ENCODE peak calls at places on chromosomes 7 and 10, in seven cellular contexts. R is tibial artery, U is fibroblast of the aortic adventitia, E is ovary, L is BE2C, N is bronchial epithelial cell, O is thyroid gland. M is an unnamed sample.

GRCh38 chr10:3186365-3186764 is 13.8 kb upstream of the PITRM1 start:
- DNase-seq in R (no peak), U (no peak), E (no peak), L (no peak), N (no peak), O (no peak), M (no peak)

GRCh38 chr10:127813290-127813689 is 76.3 kb downstream of the FOXI2 start:
- DNase-seq in R (no peak), U (no peak), E (no peak), L (no peak), N (peak; percentile 6), O (no peak), M (no peak)

GRCh38 chr10:34889004-34889869 is 74.1 kb upstream of the PARD3 start:
- DNase-seq in R (no peak), U (no peak), E (no peak), L (no peak), N (peak; percentile 44), O (peak; percentile 66), M (no peak)

GRCh38 chr10:6089334-6090219 is 743 bp downstream of the RBM17 start:
- DNase-seq in R (no peak), U (peak; percentile 28), E (no peak), L (peak; percentile 18), N (peak; percentile 71), O (peak; percentile 23), M (peak; percentile 40)

GRCh38 chr10:125113661-125114388 is 46.5 kb downstream of the CTBP2 start:
- DNase-seq in R (peak; percentile 57), U (peak; percentile 61), E (no peak), L (no peak), N (no peak), O (peak; percentile 70), M (peak; percentile 66)

GRCh38 chr7:47503283-47503682 is 78.6 kb downstream of the TNS3 start:
- DNase-seq in R (no peak), U (peak; percentile 62), E (no peak), L (no peak), N (peak; percentile 21), O (peak; percentile 45), M (no peak)

GRCh38 chr7:72546586-72546985 is 134.4 kb upstream of the CALN1 start:
- DNase-seq in R (no peak), U (no peak), E (no peak), L (no peak), N (no peak), O (no peak), M (no peak)

GRCh38 chr10:99630439-99630838 is 10.2 kb upstream of the SLC25A28 start:
- DNase-seq in R (no peak), U (peak; percentile 83), E (no peak), L (peak; percentile 58), N (peak; percentile 72), O (peak; percentile 3), M (peak; percentile 50)

GRCh38 chr10:110540038-110540437 is 27.5 kb upstream of the SMC3 start:
- DNase-seq in R (no peak), U (no peak), E (no peak), L (no peak), N (no peak), O (no peak), M (no peak)

GRCh38 chr10:104330168-104331117 is 7.8 kb downstream of the ITPRIP start:
- DNase-seq in R (peak; percentile 90), U (peak; percentile 99), E (peak; percentile 78), L (no peak), N (peak; percentile 85), O (no peak), M (peak; percentile 84)

GRCh38 chr7:2381881-2382509 is 21.4 kb upstream of the CHST12 start:
- DNase-seq in R (no peak), U (no peak), E (no peak), L (no peak), N (no peak), O (no peak), M (no peak)

GRCh38 chr7:116161733-116162132 is 48.6 kb upstream of the TES start:
- DNase-seq in R (no peak), U (no peak), E (no peak), L (no peak), N (no peak), O (peak; percentile 36), M (no peak)

GRCh38 chr10:100009283-100009792 is 409 bp downstream of the DNMBP start:
- DNase-seq in R (no peak), U (peak; percentile 48), E (peak; percentile 66), L (peak; percentile 70), N (no peak), O (peak; percentile 68), M (peak; percentile 74)

GRCh38 chr10:61835069-61835908 is 66.2 kb upstream of the ARID5B start:
- DNase-seq in R (no peak), U (peak; percentile 91), E (no peak), L (peak; percentile 35), N (peak; percentile 71), O (no peak), M (no peak)

GRCh38 chr10:71251319-71251718 is 38.9 kb downstream of the UNC5B start:
- DNase-seq in R (no peak), U (no peak), E (no peak), L (peak; percentile 62), N (no peak), O (no peak), M (no peak)

GRCh38 chr10:88386204-88386877 is 196.8 kb downstream of the RNLS start:
- DNase-seq in R (no peak), U (peak; percentile 55), E (no peak), L (peak; percentile 8), N (peak; percentile 79), O (no peak), M (no peak)

GRCh38 chr10:80516506-80517075 is 21.1 kb upstream of the SH2D4B start:
- DNase-seq in R (peak; percentile 42), U (no peak), E (no peak), L (no peak), N (no peak), O (no peak), M (no peak)

GRCh38 chr10:89535185-89536012 is at the start of gene SLC16A12:
- DNase-seq in R (no peak), U (no peak), E (peak; percentile 28), L (peak; percentile 26), N (no peak), O (peak; percentile 55), M (peak; percentile 36)

GRCh38 chr7:35565927-35566326 is 129.0 kb downstream of the HERPUD2 start:
- DNase-seq in R (no peak), U (no peak), E (no peak), L (peak; percentile 25), N (peak; percentile 4), O (no peak), M (no peak)

GRCh38 chr10:3978762-3979161 is 193.8 kb upstream of the KLF6 start:
- DNase-seq in R (no peak), U (no peak), E (no peak), L (no peak), N (peak; percentile 64), O (no peak), M (no peak)

GRCh38 chr10:15106352-15107013 is 9.3 kb downstream of the RPP38 start:
- DNase-seq in R (peak; percentile 80), U (peak; percentile 78), E (peak; percentile 30), L (peak; percentile 68), N (peak; percentile 68), O (peak; percentile 74), M (peak; percentile 85)

GRCh38 chr10:113226404-113226803 is 276.4 kb downstream of the TCF7L2 start:
- DNase-seq in R (no peak), U (no peak), E (no peak), L (no peak), N (no peak), O (peak; percentile 66), M (no peak)

GRCh38 chr10:9166770-9167169 is 1112.3 kb downstream of the GATA3 start:
- DNase-seq in R (no peak), U (no peak), E (no peak), L (no peak), N (no peak), O (no peak), M (no peak)

GRCh38 chr7:84914598-84914997 is 272.3 kb downstream of the SEMA3D start:
- DNase-seq in R (no peak), U (no peak), E (no peak), L (peak; percentile 14), N (no peak), O (no peak), M (no peak)

GRCh38 chr7:86911703-86912102 is 147.8 kb downstream of the ELAPOR2 start:
- DNase-seq in R (no peak), U (no peak), E (no peak), L (no peak), N (no peak), O (no peak), M (no peak)
- TF ChIP-seq CTCF in R (no peak), U (no peak), E (no peak), L (peak; percentile 35), N (peak; percentile 4), O (no peak), M (no peak)

GRCh38 chr7:107746006-107746405 is 2.1 kb downstream of the CBLL1 start:
- DNase-seq in R (no peak), U (no peak), E (no peak), L (no peak), N (no peak), O (no peak), M (no peak)
- H3K4me3 ChIP-seq in R (no peak overlapping the region), U (peak overlapping the region; percentile 57), E (no peak overlapping the region), L (no peak overlapping the region), N (no peak overlapping the region), O (no peak overlapping the region), M (no peak overlapping the region)

DNA sequence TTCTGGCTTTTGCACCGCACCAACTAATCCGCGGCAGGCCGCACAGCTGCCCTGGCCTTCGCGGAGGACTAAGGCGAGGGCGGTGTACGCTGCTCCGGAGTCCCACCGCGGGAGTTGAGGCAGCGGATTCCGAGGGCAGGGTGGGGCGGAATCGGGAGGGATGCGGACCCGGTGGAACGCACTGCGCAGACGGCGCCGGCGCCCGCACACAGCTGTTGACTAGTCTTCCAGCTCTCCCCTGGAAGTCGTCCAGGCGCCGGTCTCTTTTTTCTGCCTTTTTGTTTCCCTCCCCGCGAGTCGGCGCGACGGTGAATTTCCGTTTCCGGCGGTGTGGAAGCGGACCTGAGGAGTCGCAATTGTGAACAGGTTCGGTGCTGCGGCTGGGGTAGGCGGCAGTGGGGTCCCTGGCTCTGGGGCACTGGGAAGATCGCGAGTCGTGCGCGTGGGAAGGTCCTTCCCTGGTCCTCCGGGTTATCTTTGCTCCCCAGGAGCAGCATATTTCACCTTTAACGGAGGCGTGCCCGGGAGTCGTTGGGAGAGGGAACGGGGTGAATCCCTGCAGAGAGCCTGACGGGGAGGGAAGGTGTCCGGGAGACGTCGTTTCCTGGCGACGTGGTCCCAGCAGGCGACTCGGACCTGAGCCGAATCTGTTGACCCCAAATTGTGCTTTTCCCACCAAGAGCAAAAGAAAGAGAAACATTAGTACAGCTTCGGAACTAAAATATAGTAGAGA is at the start of gene ASAH2B:
- DNase-seq in R (peak; percentile 85), U (peak; percentile 73), E (peak; percentile 82), L (peak; percentile 81), N (peak; percentile 61), O (peak; percentile 88), M (peak; percentile 92)
- TF ChIP-seq CTCF in R (no peak), U (no peak), E (no peak), L (no peak), N (no peak), O (no peak), M (no peak)

GRCh38 chr10:33067481-33067880 is 109.5 kb upstream of the ITGB1 start:
- DNase-seq in R (no peak), U (peak; percentile 52), E (no peak), L (no peak), N (no peak), O (no peak), M (no peak)
- H3K4me3 ChIP-seq in R (no peak overlapping the region), U (no peak overlapping the region), E (no peak overlapping the region), L (no peak overlapping the region), N (no peak overlapping the region), O (no peak overlapping the region), M (no peak overlapping the region)

GRCh38 chr10:95392250-95392584 is 101.4 kb upstream of the PDLIM1 start:
- DNase-seq in R (no peak), U (no peak), E (no peak), L (no peak), N (no peak), O (no peak), M (no peak)
- TF ChIP-seq CTCF in R (no peak), U (no peak), E (no peak), L (no peak), N (no peak), O (no peak), M (no peak)

M was measured in testis.